ENCODE peak calls at places on chromosome 1, in four cellular contexts. One of them, this sample, is unnamed.

GRCh38 chr1:203271018-203271743 is 34.1 kb upstream of the BTG2 start:
- DNase-seq in effector CD4-positive, alpha-beta T cell: peak
- DNase-seq in mesendoderm: peak
- DNase-seq in erythroblast: peak
- DNase-seq in this sample: peak

GRCh38 chr1:22406722-22407495 is 44.7 kb upstream of the ZBTB40 start:
- DNase-seq in effector CD4-positive, alpha-beta T cell: no peak
- DNase-seq in mesendoderm: peak
- DNase-seq in erythroblast: no peak
- DNase-seq in this sample: no peak

GRCh38 chr1:2379733-2380404 is 11.5 kb downstream of the MORN1 start:
- DNase-seq in effector CD4-positive, alpha-beta T cell: no peak
- DNase-seq in mesendoderm: no peak
- DNase-seq in erythroblast: no peak
- DNase-seq in this sample: no peak

GRCh38 chr1:1903224-1903623 is 11.8 kb upstream of the CALML6 start:
- DNase-seq in effector CD4-positive, alpha-beta T cell: no peak
- DNase-seq in mesendoderm: no peak
- DNase-seq in erythroblast: no peak
- DNase-seq in this sample: no peak

GRCh38 chr1:17045623-17046022 is 8.2 kb downstream of the SDHB start:
- DNase-seq in effector CD4-positive, alpha-beta T cell: no peak
- DNase-seq in mesendoderm: no peak
- DNase-seq in erythroblast: no peak
- DNase-seq in this sample: no peak

GRCh38 chr1:117754061-117754969 is 148.5 kb downstream of the TENT5C start:
- DNase-seq in effector CD4-positive, alpha-beta T cell: peak
- DNase-seq in mesendoderm: peak
- DNase-seq in erythroblast: peak
- DNase-seq in this sample: peak

GRCh38 chr1:22450421-22451021 is 1.1 kb upstream of the ZBTB40 start:
- DNase-seq in effector CD4-positive, alpha-beta T cell: no peak
- DNase-seq in mesendoderm: no peak
- DNase-seq in erythroblast: no peak
- DNase-seq in this sample: no peak

GRCh38 chr1:183251101-183251958 is 65.3 kb downstream of the LAMC2 start:
- DNase-seq in effector CD4-positive, alpha-beta T cell: no peak
- DNase-seq in mesendoderm: no peak
- DNase-seq in erythroblast: no peak
- DNase-seq in this sample: no peak

GRCh38 chr1:204341380-204341779 is 18.3 kb downstream of the PLEKHA6 start:
- DNase-seq in effector CD4-positive, alpha-beta T cell: no peak
- DNase-seq in mesendoderm: no peak
- DNase-seq in erythroblast: no peak
- DNase-seq in this sample: no peak

GRCh38 chr1:97050501-97050900 is 328.9 kb downstream of the PTBP2 start:
- DNase-seq in effector CD4-positive, alpha-beta T cell: no peak
- DNase-seq in mesendoderm: peak
- DNase-seq in erythroblast: no peak
- DNase-seq in this sample: no peak

GRCh38 chr1:45047032-45047431 is 35.0 kb downstream of the UROD start:
- DNase-seq in effector CD4-positive, alpha-beta T cell: no peak
- DNase-seq in mesendoderm: no peak
- DNase-seq in erythroblast: no peak
- DNase-seq in this sample: no peak

GRCh38 chr1:210251680-210252490 is 19.3 kb downstream of the SERTAD4 start:
- DNase-seq in effector CD4-positive, alpha-beta T cell: no peak
- DNase-seq in mesendoderm: peak
- DNase-seq in erythroblast: no peak
- DNase-seq in this sample: no peak

GRCh38 chr1:172761581-172762025 is 102.7 kb downstream of the FASLG start:
- DNase-seq in effector CD4-positive, alpha-beta T cell: no peak
- DNase-seq in mesendoderm: peak
- DNase-seq in erythroblast: peak
- DNase-seq in this sample: no peak

GRCh38 chr1:201517631-201518030 is 10.7 kb upstream of the CSRP1 start:
- DNase-seq in effector CD4-positive, alpha-beta T cell: no peak
- DNase-seq in mesendoderm: peak
- DNase-seq in erythroblast: no peak
- DNase-seq in this sample: no peak

GRCh38 chr1:27883536-27884181 is 11.3 kb downstream of the THEMIS2 start:
- DNase-seq in effector CD4-positive, alpha-beta T cell: no peak
- DNase-seq in mesendoderm: no peak
- DNase-seq in erythroblast: no peak
- DNase-seq in this sample: no peak

GRCh38 chr1:199123615-199124014 is 484.8 kb downstream of the PTPRC start:
- DNase-seq in effector CD4-positive, alpha-beta T cell: no peak
- DNase-seq in mesendoderm: no peak
- DNase-seq in erythroblast: no peak
- DNase-seq in this sample: no peak

This sample was measured in stimulated activated naive CD4-positive, alpha-beta T cell treated with Interleukin-2 at 50 U/mL for 16 hours.